ENCODE peak calls at places on chromosomes 4 and X, in nine cellular contexts. G is T-helper 2 cell, R is ecto neural progenitor cell, D is NCI-H2081 treated with DMSO at 0.1 percent for 48 hours, F is skeletal muscle cell, C is hippocampal formation, O is HT-29, J is dorsolateral prefrontal cortex, B is GM23248. X is an unnamed sample.

GRCh38 chrX:64996805-64997204 is 20.6 kb upstream of the ZC4H2 start:
- DNase-seq in C (no peak), J (no peak), D (no peak), O (no peak), G (no peak), B (no peak), R (no peak), F (no peak), X (no peak)

GRCh38 chr4:59571805-59572430 is 1628.2 kb upstream of the ADGRL3 start:
- DNase-seq in J (no peak), F (no peak), R (no peak), O (no peak), G (no peak), D (peak), C (no peak), B (no peak), X (no peak)

GRCh38 chrX:39318497-39319343 is 517.5 kb downstream of the MID1IP1 start:
- DNase-seq in C (no peak), R (no peak), G (no peak), J (no peak), B (no peak), F (no peak), D (no peak), O (no peak), X (no peak)

GRCh38 chr4:78799551-78800495 is 23.7 kb downstream of the BMP2K start:
- DNase-seq in R (no peak), B (no peak), G (peak), J (no peak), O (no peak), D (no peak), C (no peak), F (no peak), X (no peak)

GRCh38 chrX:109537324-109537665 is 651 bp downstream of the NXT2 start:
- DNase-seq in J (no peak), O (peak), G (no peak), F (peak), C (no peak), R (no peak), B (peak), D (no peak), X (no peak)

GRCh38 chr4:107719211-107719926 is 665 bp downstream of the PAPSS1 start:
- DNase-seq in B (peak), J (no peak), D (no peak), C (peak), F (no peak), O (peak), R (no peak), G (peak), X (peak)

GRCh38 chr4:183012862-183013855 is 85.9 kb upstream of the WWC2 start:
- DNase-seq in B (peak), O (no peak), G (no peak), R (no peak), J (no peak), D (no peak), F (no peak), C (no peak), X (no peak)

GRCh38 chrX:113935516-113935915 is 648.4 kb upstream of the HTR2C start:
- DNase-seq in C (no peak), F (no peak), R (no peak), O (no peak), G (no peak), J (no peak), B (no peak), D (no peak), X (no peak)

GRCh38 chrX:31397119-31397518 is 325.3 kb upstream of the FTHL17 start:
- DNase-seq in C (no peak), G (no peak), R (no peak), B (peak), O (no peak), D (no peak), J (no peak), F (peak), X (no peak)

GRCh38 chr4:39456946-39457763 is 1.6 kb downstream of the RPL9 start:
- DNase-seq in G (no peak), R (no peak), O (no peak), B (no peak), J (no peak), C (no peak), F (no peak), D (no peak), X (no peak)

GRCh38 chrX:10119399-10119990 is 37.3 kb upstream of the CLCN4 start:
- DNase-seq in B (peak), D (peak), F (peak), G (peak), J (no peak), C (peak), O (peak), R (peak), X (peak)

GRCh38 chr4:139950568-139950967 is 203.4 kb downstream of the MAML3 start:
- DNase-seq in F (peak), G (peak), C (no peak), J (no peak), R (no peak), D (no peak), O (no peak), B (peak), X (no peak)

GRCh38 chrX:47497274-47497673 is 14.3 kb upstream of the ZNF41 start:
- DNase-seq in R (no peak), D (no peak), G (no peak), F (no peak), O (no peak), J (no peak), C (peak), B (peak), X (peak)

GRCh38 chr4:125551451-125551850 is 236.7 kb downstream of the FAT4 start:
- DNase-seq in J (no peak), F (no peak), R (no peak), G (no peak), C (no peak), D (no peak), B (no peak), O (no peak), X (no peak)

GRCh38 chrX:112654871-112655270 is 24.9 kb downstream of the LHFPL1 start:
- DNase-seq in R (no peak), F (no peak), O (no peak), C (no peak), B (peak), G (no peak), D (no peak), J (no peak), X (no peak)

GRCh38 chr4:105895324-105895608 is at the start of gene NPNT:
- DNase-seq in F (no peak), J (no peak), R (peak), G (peak), D (no peak), C (no peak), B (no peak), O (no peak), X (no peak)

GRCh38 chr4:150986085-150986484 is 29.0 kb downstream of the LRBA start:
- DNase-seq in C (no peak), G (no peak), J (no peak), R (no peak), F (no peak), B (no peak), O (no peak), D (no peak), X (no peak)

GRCh38 chrX:6238576-6238975 is 9.9 kb upstream of the NLGN4X start:
- DNase-seq in G (no peak), F (no peak), C (no peak), J (no peak), D (no peak), B (no peak), R (no peak), O (no peak), X (no peak)

GRCh38 chr4:8185280-8185679 is 13.8 kb upstream of the SH3TC1 start:
- DNase-seq in O (no peak), D (no peak), G (no peak), F (peak), B (peak), R (no peak), C (no peak), J (no peak), X (no peak)

GRCh38 chr4:86338989-86339388 is 20.9 kb downstream of the MAPK10 start:
- DNase-seq in F (peak), D (no peak), B (peak), C (no peak), G (no peak), J (no peak), R (no peak), O (no peak), X (peak)

GRCh38 chrX:8849462-8849861 is 48.3 kb upstream of the FAM9A start:
- DNase-seq in G (no peak), O (no peak), J (no peak), D (no peak), C (no peak), R (no peak), F (no peak), B (no peak), X (no peak)

GRCh38 chr4:40314951-40315350 is 20.2 kb upstream of the CHRNA9 start:
- DNase-seq in J (no peak), D (no peak), C (no peak), G (no peak), F (peak), R (no peak), O (no peak), B (peak), X (no peak)

GRCh38 chrX:72712094-72712755 is 1.9 kb downstream of the PHKA1 start:
- DNase-seq in F (no peak), B (peak), C (no peak), R (no peak), G (no peak), O (no peak), D (no peak), J (no peak), X (peak)

GRCh38 chr4:617644-618330 is 7.6 kb upstream of the PDE6B start:
- DNase-seq in B (no peak), F (no peak), G (no peak), J (peak), R (peak), O (peak), D (no peak), C (no peak), X (no peak)

GRCh38 chr4:142567199-142567598 is 278.9 kb downstream of the INPP4B start:
- DNase-seq in G (peak), D (no peak), C (no peak), B (peak), R (peak), F (no peak), O (peak), J (no peak), X (no peak)

GRCh38 chr4:149549911-149550310 is 265.7 kb downstream of the IQCM start:
- DNase-seq in R (peak), F (no peak), O (peak), G (no peak), J (no peak), D (no peak), B (no peak), C (no peak), X (no peak)